ENCODE peak calls at places on chromosomes 12 and 14, in nine cellular contexts. X is EH; Z is stimulated activated naive CD4-positive, alpha-beta T cell; F is NCI-H1105 treated with DMSO at 0.1 percent for 48 hours; A is stomach; W is COR-L47; O is fibroblast of lung; C is effector memory CD8-positive, alpha-beta T cell; K is SW480. L is an unnamed sample.

GRCh38 chr12:105946541-105946940 is 192.2 kb downstream of the NUAK1 start:
- DNase-seq in X (no peak), Z (no peak), F (no peak), A (no peak), W (no peak), O (peak; percentile 19), C (no peak), K (no peak), L (peak; percentile 75)

GRCh38 chr14:56514663-56515371 is 64.8 kb upstream of the TMEM260 start:
- DNase-seq in X (peak; percentile 24), Z (no peak), F (no peak), A (no peak), W (no peak), O (peak; percentile 23), C (no peak), K (peak; percentile 2), L (no peak)

GRCh38 chr12:117685115-117685926 is 283.5 kb downstream of the KSR2 start:
- DNase-seq in X (peak; percentile 95), Z (no peak), F (no peak), A (no peak), W (peak; percentile 41), O (no peak), C (no peak), K (peak; percentile 91), L (peak; percentile 59)

GRCh38 chr12:78501825-78502224 is 362.7 kb upstream of the SYT1 start:
- DNase-seq in X (no peak), Z (no peak), F (no peak), A (no peak), W (no peak), O (no peak), C (no peak), K (no peak), L (no peak)

GRCh38 chr14:100899841-100900771 is 3.4 kb downstream of the RTL1 start:
- DNase-seq in X (no peak), Z (no peak), F (no peak), A (no peak), W (no peak), O (no peak), C (no peak), K (peak; percentile 38), L (no peak)

GRCh38 chr14:106850913-106851825 is 1324.8 kb downstream of the TMEM121 start:
- DNase-seq in X (no peak), Z (no peak), F (no peak), A (no peak), W (no peak), O (no peak), C (no peak), K (peak; percentile 84), L (no peak)

GRCh38 chr12:52949413-52950331 is 754 bp downstream of the KRT18 start:
- DNase-seq in X (peak; percentile 97), Z (no peak), F (peak; percentile 12), A (peak; percentile 81), W (peak; percentile 83), O (peak; percentile 84), C (no peak), K (peak; percentile 98), L (peak; percentile 77)

GRCh38 chr12:14547571-14547970 is 20.1 kb downstream of the PLBD1 start:
- DNase-seq in X (no peak), Z (no peak), F (no peak), A (no peak), W (no peak), O (no peak), C (no peak), K (no peak), L (no peak)

GRCh38 chr12:8950287-8950574 is 786 bp upstream of the M6PR start:
- DNase-seq in X (no peak), Z (no peak), F (peak; percentile 51), A (no peak), W (no peak), O (no peak), C (no peak), K (no peak), L (no peak)

GRCh38 chr12:108814462-108815211 is 42.7 kb downstream of the SSH1 start:
- DNase-seq in X (no peak), Z (no peak), F (peak; percentile 38), A (no peak), W (no peak), O (no peak), C (no peak), K (no peak), L (no peak)

GRCh38 chr14:75636100-75636692 is 24.5 kb downstream of the ERG28 start:
- DNase-seq in X (peak; percentile 86), Z (no peak), F (peak; percentile 9), A (no peak), W (no peak), O (peak; percentile 61), C (no peak), K (no peak), L (no peak)

L was measured in astrocyte of the cerebellum.